ENCODE peak calls at places on chromosomes 6 and 20, in four cellular contexts. One of them, this sample, is unnamed.
A peak's percentile ranks its signal among the peaks of the same experiment; 100 is the strongest.

GRCh38 chr6:90078513-90079289 is 184.4 kb downstream of the GJA10 start:
- DNase-seq in K562: peak; percentile 28
- DNase-seq in HL-60: peak; percentile 35
- DNase-seq in GM12878: no peak
- DNase-seq in this sample: no peak

GRCh38 chr6:15357832-15358231 is 112.0 kb downstream of the JARID2 start:
- DNase-seq in GM12878: peak; percentile 49
- DNase-seq in K562: no peak
- DNase-seq in HL-60: no peak
- DNase-seq in this sample: no peak

GRCh38 chr6:82348130-82348529 is 15.5 kb upstream of the TPBG start:
- DNase-seq in GM12878: no peak
- DNase-seq in K562: peak; percentile 13
- DNase-seq in HL-60: no peak
- DNase-seq in this sample: no peak

GRCh38 chr6:100404051-100404450 is 60.7 kb downstream of the SIM1 start:
- DNase-seq in HL-60: no peak
- DNase-seq in K562: no peak
- DNase-seq in GM12878: no peak
- DNase-seq in this sample: no peak

GRCh38 chr6:131167773-131168172 is 32.5 kb downstream of the AKAP7 start:
- DNase-seq in HL-60: no peak
- DNase-seq in K562: no peak
- DNase-seq in GM12878: no peak
- DNase-seq in this sample: no peak

GRCh38 chr20:44467289-44467883 is 8.3 kb upstream of the TTPAL start:
- DNase-seq in GM12878: no peak
- DNase-seq in K562: no peak
- DNase-seq in HL-60: no peak
- DNase-seq in this sample: no peak

GRCh38 chr20:44221368-44221767 is 10.8 kb upstream of the OSER1 start:
- DNase-seq in K562: no peak
- DNase-seq in HL-60: no peak
- DNase-seq in GM12878: no peak
- DNase-seq in this sample: no peak

GRCh38 chr6:113530769-113531168 is 326.4 kb upstream of the MARCKS start:
- DNase-seq in HL-60: no peak
- DNase-seq in K562: peak; percentile 4
- DNase-seq in GM12878: no peak
- DNase-seq in this sample: no peak

GRCh38 chr20:38256966-38257365 is 3.6 kb downstream of the KIAA1755 start:
- DNase-seq in HL-60: no peak
- DNase-seq in K562: no peak
- DNase-seq in GM12878: no peak
- DNase-seq in this sample: no peak

GRCh38 chr6:146028250-146028789 is 542 bp upstream of the GRM1 start:
- DNase-seq in HL-60: peak; percentile 21
- DNase-seq in GM12878: no peak
- DNase-seq in K562: peak; percentile 69
- DNase-seq in this sample: peak; percentile 32

GRCh38 chr6:27940766-27941165 is 16.3 kb upstream of the OR2B6 start:
- DNase-seq in GM12878: no peak
- DNase-seq in HL-60: no peak
- DNase-seq in K562: peak; percentile 60
- DNase-seq in this sample: no peak

GRCh38 chr6:82953871-82954270 is 111.8 kb downstream of the UBE3D start:
- DNase-seq in K562: no peak
- DNase-seq in HL-60: no peak
- DNase-seq in GM12878: no peak
- DNase-seq in this sample: no peak

GRCh38 chr20:18645851-18646250 is 58.0 kb downstream of the DTD1 start:
- DNase-seq in HL-60: no peak
- DNase-seq in GM12878: no peak
- DNase-seq in K562: no peak
- DNase-seq in this sample: no peak

GRCh38 chr6:64477311-64477850 is 841.8 kb downstream of the PHF3 start:
- DNase-seq in K562: no peak
- DNase-seq in GM12878: no peak
- DNase-seq in HL-60: no peak
- DNase-seq in this sample: no peak

GRCh38 chr6:128803911-128804310 is 79.0 kb upstream of the LAMA2 start:
- DNase-seq in K562: no peak
- DNase-seq in HL-60: no peak
- DNase-seq in GM12878: no peak
- DNase-seq in this sample: no peak

GRCh38 chr20:11031300-11031699 is 357.5 kb upstream of the JAG1 start:
- DNase-seq in GM12878: no peak
- DNase-seq in K562: no peak
- DNase-seq in HL-60: no peak
- DNase-seq in this sample: no peak

GRCh38 chr20:21741266-21741665 is 35.8 kb downstream of the PAX1 start:
- DNase-seq in GM12878: no peak
- DNase-seq in K562: no peak
- DNase-seq in HL-60: no peak
- DNase-seq in this sample: no peak

GRCh38 chr6:158377866-158378265 is 65.6 kb downstream of the TULP4 start:
- DNase-seq in K562: no peak
- DNase-seq in GM12878: no peak
- DNase-seq in HL-60: no peak
- DNase-seq in this sample: no peak

GRCh38 chr6:6969761-6970223 is 138.0 kb upstream of the RREB1 start:
- DNase-seq in GM12878: no peak
- DNase-seq in HL-60: no peak
- DNase-seq in K562: peak; percentile 52
- DNase-seq in this sample: no peak

GRCh38 chr6:15769471-15770088 is 106.8 kb upstream of the DTNBP1 start:
- DNase-seq in K562: peak; percentile 71
- DNase-seq in GM12878: no peak
- DNase-seq in HL-60: no peak
- DNase-seq in this sample: no peak

GRCh38 chr6:154649723-154650122 is 83.5 kb upstream of the SCAF8 start:
- DNase-seq in GM12878: no peak
- DNase-seq in K562: no peak
- DNase-seq in HL-60: no peak
- DNase-seq in this sample: no peak
- TF ChIP-seq SPI1 in GM12878: no peak
- TF ChIP-seq SPI1 in K562: no peak
- TF ChIP-seq SPI1 in HL-60: no peak
- TF ChIP-seq SPI1 in this sample: no peak

GRCh38 chr6:41564448-41565142 is 18.4 kb downstream of the FOXP4 start:
- DNase-seq in K562: no peak
- DNase-seq in GM12878: no peak
- DNase-seq in HL-60: no peak
- DNase-seq in this sample: no peak

GRCh38 chr6:41568202-41568584 is 22.0 kb downstream of the FOXP4 start:
- DNase-seq in GM12878: no peak
- DNase-seq in K562: no peak
- DNase-seq in HL-60: no peak
- DNase-seq in this sample: no peak

GRCh38 chr6:41563060-41563776 is 17.0 kb downstream of the FOXP4 start:
- DNase-seq in GM12878: no peak
- DNase-seq in K562: no peak
- DNase-seq in HL-60: no peak
- DNase-seq in this sample: no peak

GRCh38 chr6:41566961-41567360 is 20.8 kb downstream of the FOXP4 start:
- DNase-seq in K562: no peak
- DNase-seq in GM12878: no peak
- DNase-seq in HL-60: no peak
- DNase-seq in this sample: no peak

GRCh38 chr6:41565701-41566100 is 19.5 kb downstream of the FOXP4 start:
- DNase-seq in GM12878: no peak
- DNase-seq in HL-60: no peak
- DNase-seq in K562: no peak
- DNase-seq in this sample: no peak
- TF ChIP-seq SPI1 in GM12878: no peak
- TF ChIP-seq SPI1 in HL-60: no peak
- TF ChIP-seq SPI1 in K562: no peak
- TF ChIP-seq SPI1 in this sample: no peak

GRCh38 chr6:134035823-134036296 is 16.6 kb downstream of the SLC2A12 start:
- DNase-seq in K562: no peak
- DNase-seq in GM12878: peak; percentile 12
- DNase-seq in HL-60: no peak
- DNase-seq in this sample: no peak
- TF ChIP-seq SPI1 in K562: no peak
- TF ChIP-seq SPI1 in GM12878: no peak
- TF ChIP-seq SPI1 in HL-60: no peak
- TF ChIP-seq SPI1 in this sample: no peak

DNA sequence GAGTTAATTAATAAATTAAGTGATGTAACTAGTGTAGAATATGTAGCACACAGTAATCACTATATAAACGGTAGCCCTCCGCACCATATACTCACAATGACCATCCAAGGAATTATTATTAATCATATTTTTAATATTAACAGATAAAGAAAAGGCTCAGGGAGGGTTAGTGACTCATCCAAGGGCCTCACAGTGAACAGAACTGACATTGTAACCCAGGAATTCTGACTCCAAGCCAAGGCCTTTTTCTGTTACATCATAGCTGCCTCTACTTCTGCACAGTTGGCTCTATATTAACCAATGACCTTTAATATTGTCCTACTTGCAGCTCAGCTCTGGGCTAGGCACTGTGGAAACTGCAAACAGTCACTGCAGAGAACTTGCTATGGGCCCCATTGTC is 117.5 kb upstream of the SIRPG start:
- DNase-seq in GM12878: no peak
- DNase-seq in HL-60: no peak
- DNase-seq in K562: no peak
- DNase-seq in this sample: no peak
- TF ChIP-seq SPI1 in GM12878: no peak
- TF ChIP-seq SPI1 in HL-60: no peak
- TF ChIP-seq SPI1 in K562: no peak
- TF ChIP-seq SPI1 in this sample: no peak

DNA sequence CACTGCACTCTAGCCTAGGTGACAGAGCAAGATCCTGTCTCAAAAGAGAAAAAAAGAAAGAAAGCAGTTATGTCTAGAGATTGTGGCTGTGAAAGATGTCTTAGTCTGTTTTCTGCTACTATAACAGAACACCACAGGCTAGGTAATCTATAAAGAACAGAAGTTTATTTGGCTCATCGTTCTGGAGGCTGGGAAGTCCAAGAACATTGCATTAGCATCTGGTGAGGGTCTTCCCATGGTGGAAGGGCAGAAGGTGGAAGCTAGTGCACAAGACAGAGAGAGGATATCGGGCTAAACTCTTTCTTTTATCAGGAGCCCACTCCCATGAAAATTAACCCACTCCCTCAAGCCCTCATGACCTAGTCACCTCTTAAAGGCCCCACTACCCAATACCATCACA is 16.2 kb upstream of the RALY start:
- DNase-seq in HL-60: no peak
- DNase-seq in K562: no peak
- DNase-seq in GM12878: no peak
- DNase-seq in this sample: no peak
- TF ChIP-seq SPI1 in HL-60: no peak
- TF ChIP-seq SPI1 in K562: no peak
- TF ChIP-seq SPI1 in GM12878: no peak
- TF ChIP-seq SPI1 in this sample: no peak

GRCh38 chr6:159713984-159714383 is 13.3 kb upstream of the WTAP start:
- DNase-seq in HL-60: no peak
- DNase-seq in GM12878: no peak
- DNase-seq in K562: no peak
- DNase-seq in this sample: no peak
- TF ChIP-seq SPI1 in HL-60: no peak
- TF ChIP-seq SPI1 in GM12878: no peak
- TF ChIP-seq SPI1 in K562: no peak
- TF ChIP-seq SPI1 in this sample: no peak

DNA sequence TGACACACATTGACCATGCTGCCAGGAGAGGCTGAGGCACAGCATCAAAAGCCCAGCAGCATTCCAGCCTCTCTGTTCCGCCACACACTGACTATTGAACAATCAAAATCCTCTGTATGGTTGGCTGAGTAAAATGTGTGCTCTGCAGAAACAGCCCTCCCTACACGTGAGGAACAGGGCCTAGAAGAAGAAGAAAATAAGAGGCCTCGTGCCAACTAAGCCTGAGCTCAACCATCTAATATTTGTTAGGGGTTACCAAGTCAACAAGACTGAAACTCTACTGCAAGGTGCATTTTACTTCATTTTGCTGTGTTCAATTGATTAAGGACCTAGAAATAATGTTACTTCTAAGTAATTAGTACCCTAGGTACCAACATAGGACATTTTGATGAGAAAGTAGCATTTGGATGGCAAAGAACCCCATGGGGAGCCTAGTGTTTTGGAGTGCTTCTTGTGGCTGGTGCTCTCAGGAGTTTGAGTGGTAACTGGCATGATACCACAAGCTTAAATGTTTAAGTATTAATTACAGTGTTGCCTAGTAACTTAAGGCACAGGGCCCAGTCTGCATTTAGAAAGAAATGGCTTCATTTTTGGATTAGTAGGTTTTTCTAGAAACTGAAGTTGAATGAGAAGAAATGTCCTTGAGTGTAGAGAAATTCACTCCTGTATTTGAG is 146.6 kb upstream of the PLN start:
- DNase-seq in HL-60: no peak
- DNase-seq in GM12878: no peak
- DNase-seq in K562: no peak
- DNase-seq in this sample: no peak
- TF ChIP-seq SPI1 in HL-60: no peak
- TF ChIP-seq SPI1 in GM12878: no peak
- TF ChIP-seq SPI1 in K562: no peak
- TF ChIP-seq SPI1 in this sample: no peak

GRCh38 chr6:36977470-36977941 is 8.5 kb downstream of the MTCH1 start:
- DNase-seq in HL-60: no peak
- DNase-seq in GM12878: no peak
- DNase-seq in K562: peak; percentile 82
- DNase-seq in this sample: no peak
- TF ChIP-seq SPI1 in HL-60: no peak
- TF ChIP-seq SPI1 in GM12878: no peak
- TF ChIP-seq SPI1 in K562: no peak
- TF ChIP-seq SPI1 in this sample: no peak

GRCh38 chr20:58372836-58373235 is 16.2 kb upstream of the VAPB start:
- DNase-seq in GM12878: no peak
- DNase-seq in HL-60: no peak
- DNase-seq in K562: no peak
- DNase-seq in this sample: no peak

GRCh38 chr20:58377017-58377416 is 12.0 kb upstream of the VAPB start:
- DNase-seq in K562: no peak
- DNase-seq in GM12878: no peak
- DNase-seq in HL-60: no peak
- DNase-seq in this sample: no peak

GRCh38 chr20:58374027-58374850 is 14.8 kb upstream of the VAPB start:
- DNase-seq in K562: peak; percentile 38
- DNase-seq in HL-60: peak; percentile 6
- DNase-seq in GM12878: no peak
- DNase-seq in this sample: no peak

GRCh38 chr20:58375796-58376195 is 13.2 kb upstream of the VAPB start:
- DNase-seq in GM12878: no peak
- DNase-seq in HL-60: no peak
- DNase-seq in K562: no peak
- DNase-seq in this sample: no peak

GRCh38 chr20:58374906-58375760 is 13.9 kb upstream of the VAPB start:
- DNase-seq in GM12878: no peak
- DNase-seq in K562: no peak
- DNase-seq in HL-60: no peak
- DNase-seq in this sample: no peak
- TF ChIP-seq SPI1 in GM12878: no peak
- TF ChIP-seq SPI1 in K562: no peak
- TF ChIP-seq SPI1 in HL-60: no peak
- TF ChIP-seq SPI1 in this sample: no peak

This sample was measured in GM12891.